ENCODE peak calls at places on chromosomes 11 and 22, in ten cellular contexts. One of them, this sample, is unnamed.

GRCh38 chr22:31363885-31364284 is 17.7 kb upstream of the PATZ1 start:
- DNase-seq in AG04449: no peak
- DNase-seq in sigmoid colon: no peak
- DNase-seq in mesothelial cell of epicardium: no peak
- DNase-seq in activated CD8-positive, alpha-beta T cell treated with anti-CD3 and anti-CD28 coated beads for 36 hours: no peak
- DNase-seq in WTC11: no peak
- DNase-seq in GM10248: no peak
- DNase-seq in fibroblast of mammary gland: no peak
- DNase-seq in endothelial cell: no peak
- DNase-seq in A549: no peak
- DNase-seq in this sample: no peak

GRCh38 chr11:3162410-3163240 is 2.5 kb downstream of the OSBPL5 start:
- DNase-seq in AG04449: no peak
- DNase-seq in sigmoid colon: no peak
- DNase-seq in mesothelial cell of epicardium: peak
- DNase-seq in activated CD8-positive, alpha-beta T cell treated with anti-CD3 and anti-CD28 coated beads for 36 hours: no peak
- DNase-seq in WTC11: peak
- DNase-seq in GM10248: no peak
- DNase-seq in fibroblast of mammary gland: no peak
- DNase-seq in endothelial cell: no peak
- DNase-seq in A549: no peak
- DNase-seq in this sample: no peak

GRCh38 chr11:126113515-126113957 is 50.9 kb upstream of the CDON start:
- DNase-seq in AG04449: peak
- DNase-seq in sigmoid colon: peak
- DNase-seq in mesothelial cell of epicardium: no peak
- DNase-seq in activated CD8-positive, alpha-beta T cell treated with anti-CD3 and anti-CD28 coated beads for 36 hours: no peak
- DNase-seq in WTC11: no peak
- DNase-seq in GM10248: no peak
- DNase-seq in fibroblast of mammary gland: peak
- DNase-seq in endothelial cell: no peak
- DNase-seq in A549: peak
- DNase-seq in this sample: no peak

GRCh38 chr22:36145881-36146280 is 14.7 kb downstream of the APOL3 start:
- DNase-seq in AG04449: no peak
- DNase-seq in sigmoid colon: peak
- DNase-seq in mesothelial cell of epicardium: no peak
- DNase-seq in activated CD8-positive, alpha-beta T cell treated with anti-CD3 and anti-CD28 coated beads for 36 hours: no peak
- DNase-seq in WTC11: no peak
- DNase-seq in GM10248: no peak
- DNase-seq in fibroblast of mammary gland: no peak
- DNase-seq in endothelial cell: no peak
- DNase-seq in A549: no peak
- DNase-seq in this sample: no peak

GRCh38 chr22:46895753-46896152 is 133.3 kb downstream of the TBC1D22A start:
- DNase-seq in AG04449: no peak
- DNase-seq in sigmoid colon: no peak
- DNase-seq in mesothelial cell of epicardium: no peak
- DNase-seq in activated CD8-positive, alpha-beta T cell treated with anti-CD3 and anti-CD28 coated beads for 36 hours: no peak
- DNase-seq in WTC11: no peak
- DNase-seq in GM10248: no peak
- DNase-seq in fibroblast of mammary gland: no peak
- DNase-seq in endothelial cell: no peak
- DNase-seq in A549: no peak
- DNase-seq in this sample: no peak

GRCh38 chr11:71563401-71563800 is 2.0 kb upstream of the KRTAP5-10 start:
- DNase-seq in AG04449: peak
- DNase-seq in sigmoid colon: no peak
- DNase-seq in mesothelial cell of epicardium: no peak
- DNase-seq in activated CD8-positive, alpha-beta T cell treated with anti-CD3 and anti-CD28 coated beads for 36 hours: peak
- DNase-seq in WTC11: peak
- DNase-seq in GM10248: peak
- DNase-seq in fibroblast of mammary gland: peak
- DNase-seq in endothelial cell: peak
- DNase-seq in A549: peak
- DNase-seq in this sample: no peak

GRCh38 chr22:27100789-27101188 is 443.4 kb downstream of the MIAT start:
- DNase-seq in AG04449: no peak
- DNase-seq in sigmoid colon: peak
- DNase-seq in mesothelial cell of epicardium: peak
- DNase-seq in activated CD8-positive, alpha-beta T cell treated with anti-CD3 and anti-CD28 coated beads for 36 hours: no peak
- DNase-seq in WTC11: peak
- DNase-seq in GM10248: no peak
- DNase-seq in fibroblast of mammary gland: no peak
- DNase-seq in endothelial cell: peak
- DNase-seq in A549: no peak
- DNase-seq in this sample: no peak

GRCh38 chr22:20533879-20534265 is 26.5 kb downstream of the MED15 start:
- DNase-seq in AG04449: no peak
- DNase-seq in sigmoid colon: no peak
- DNase-seq in mesothelial cell of epicardium: no peak
- DNase-seq in activated CD8-positive, alpha-beta T cell treated with anti-CD3 and anti-CD28 coated beads for 36 hours: no peak
- DNase-seq in WTC11: no peak
- DNase-seq in GM10248: no peak
- DNase-seq in fibroblast of mammary gland: no peak
- DNase-seq in endothelial cell: no peak
- DNase-seq in A549: no peak
- DNase-seq in this sample: no peak

GRCh38 chr11:10327254-10327653 is 22.4 kb downstream of the ADM start:
- DNase-seq in AG04449: no peak
- DNase-seq in sigmoid colon: no peak
- DNase-seq in mesothelial cell of epicardium: no peak
- DNase-seq in activated CD8-positive, alpha-beta T cell treated with anti-CD3 and anti-CD28 coated beads for 36 hours: no peak
- DNase-seq in WTC11: no peak
- DNase-seq in GM10248: no peak
- DNase-seq in fibroblast of mammary gland: peak
- DNase-seq in endothelial cell: no peak
- DNase-seq in A549: no peak
- DNase-seq in this sample: no peak

GRCh38 chr22:38177926-38178604 is 3.6 kb downstream of the PLA2G6 start:
- DNase-seq in AG04449: no peak
- DNase-seq in sigmoid colon: peak
- DNase-seq in mesothelial cell of epicardium: no peak
- DNase-seq in activated CD8-positive, alpha-beta T cell treated with anti-CD3 and anti-CD28 coated beads for 36 hours: no peak
- DNase-seq in WTC11: no peak
- DNase-seq in GM10248: no peak
- DNase-seq in fibroblast of mammary gland: peak
- DNase-seq in endothelial cell: no peak
- DNase-seq in A549: peak
- DNase-seq in this sample: no peak

GRCh38 chr11:120209750-120210650 is 832 bp upstream of the OAF start:
- DNase-seq in AG04449: no peak
- DNase-seq in sigmoid colon: no peak
- DNase-seq in mesothelial cell of epicardium: no peak
- DNase-seq in activated CD8-positive, alpha-beta T cell treated with anti-CD3 and anti-CD28 coated beads for 36 hours: no peak
- DNase-seq in WTC11: no peak
- DNase-seq in GM10248: peak
- DNase-seq in fibroblast of mammary gland: no peak
- DNase-seq in endothelial cell: no peak
- DNase-seq in A549: no peak
- DNase-seq in this sample: no peak

GRCh38 chr11:2118674-2119073 is 20.5 kb downstream of the IGF2 start:
- DNase-seq in AG04449: no peak
- DNase-seq in sigmoid colon: no peak
- DNase-seq in mesothelial cell of epicardium: no peak
- DNase-seq in activated CD8-positive, alpha-beta T cell treated with anti-CD3 and anti-CD28 coated beads for 36 hours: no peak
- DNase-seq in WTC11: no peak
- DNase-seq in GM10248: no peak
- DNase-seq in fibroblast of mammary gland: no peak
- DNase-seq in endothelial cell: no peak
- DNase-seq in A549: no peak
- DNase-seq in this sample: no peak

GRCh38 chr22:29145321-29146072 is 60.2 kb upstream of the EMID1 start:
- DNase-seq in AG04449: no peak
- DNase-seq in sigmoid colon: peak
- DNase-seq in mesothelial cell of epicardium: no peak
- DNase-seq in activated CD8-positive, alpha-beta T cell treated with anti-CD3 and anti-CD28 coated beads for 36 hours: no peak
- DNase-seq in WTC11: no peak
- DNase-seq in GM10248: no peak
- DNase-seq in fibroblast of mammary gland: no peak
- DNase-seq in endothelial cell: no peak
- DNase-seq in A549: no peak
- DNase-seq in this sample: no peak

GRCh38 chr11:87454246-87454645 is 416.5 kb downstream of the TMEM135 start:
- DNase-seq in AG04449: no peak
- DNase-seq in sigmoid colon: no peak
- DNase-seq in mesothelial cell of epicardium: no peak
- DNase-seq in activated CD8-positive, alpha-beta T cell treated with anti-CD3 and anti-CD28 coated beads for 36 hours: no peak
- DNase-seq in WTC11: no peak
- DNase-seq in GM10248: no peak
- DNase-seq in fibroblast of mammary gland: no peak
- DNase-seq in endothelial cell: no peak
- DNase-seq in A549: no peak
- DNase-seq in this sample: no peak

GRCh38 chr11:7858001-7858400 is 61.3 kb upstream of the OR5P2 start:
- DNase-seq in AG04449: no peak
- DNase-seq in sigmoid colon: no peak
- DNase-seq in mesothelial cell of epicardium: no peak
- DNase-seq in activated CD8-positive, alpha-beta T cell treated with anti-CD3 and anti-CD28 coated beads for 36 hours: no peak
- DNase-seq in WTC11: no peak
- DNase-seq in GM10248: no peak
- DNase-seq in fibroblast of mammary gland: no peak
- DNase-seq in endothelial cell: no peak
- DNase-seq in A549: no peak
- DNase-seq in this sample: no peak

GRCh38 chr11:94433049-94433448 is 31.8 kb upstream of the GPR83 start:
- DNase-seq in AG04449: no peak
- DNase-seq in sigmoid colon: no peak
- DNase-seq in mesothelial cell of epicardium: no peak
- DNase-seq in activated CD8-positive, alpha-beta T cell treated with anti-CD3 and anti-CD28 coated beads for 36 hours: no peak
- DNase-seq in WTC11: no peak
- DNase-seq in GM10248: no peak
- DNase-seq in fibroblast of mammary gland: no peak
- DNase-seq in endothelial cell: no peak
- DNase-seq in A549: no peak
- DNase-seq in this sample: no peak

DNA sequence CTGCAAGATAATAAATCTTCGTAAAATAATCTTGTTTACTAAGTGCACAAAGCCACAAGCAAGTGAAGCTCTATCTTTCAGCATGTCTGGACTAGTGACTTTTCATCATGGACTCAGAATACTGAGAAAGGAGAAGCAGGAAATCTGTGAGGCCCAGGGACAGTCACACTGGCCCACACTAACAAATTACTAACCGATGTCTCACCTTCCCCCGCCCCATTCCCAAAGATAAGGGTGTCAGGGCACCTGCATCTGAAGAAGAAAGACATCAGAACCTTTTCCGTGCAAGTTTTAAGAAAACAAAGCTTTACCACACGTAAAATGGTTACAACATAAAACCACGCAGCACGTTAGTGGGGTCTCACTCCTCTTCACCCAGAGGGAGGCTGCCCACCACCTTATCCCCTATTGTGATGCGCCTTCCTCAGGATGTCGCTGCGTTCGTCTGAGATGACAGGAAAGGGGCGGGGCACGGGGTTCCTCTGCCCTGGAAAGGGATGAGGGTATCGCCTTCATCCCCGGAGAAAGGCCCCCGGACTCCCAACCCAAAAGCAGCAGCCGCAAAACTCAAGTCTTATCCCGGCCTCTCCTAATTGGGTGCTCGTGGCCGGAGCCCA is 603 bp downstream of the BTBD10 start:
- DNase-seq in AG04449: no peak
- DNase-seq in sigmoid colon: peak
- DNase-seq in mesothelial cell of epicardium: peak
- DNase-seq in activated CD8-positive, alpha-beta T cell treated with anti-CD3 and anti-CD28 coated beads for 36 hours: peak
- DNase-seq in WTC11: peak
- DNase-seq in GM10248: peak
- DNase-seq in fibroblast of mammary gland: peak
- DNase-seq in endothelial cell: peak
- DNase-seq in A549: peak
- DNase-seq in this sample: no peak
- TF ChIP-seq CTCF in AG04449: no peak
- TF ChIP-seq CTCF in sigmoid colon: no peak
- TF ChIP-seq CTCF in mesothelial cell of epicardium: no peak
- TF ChIP-seq CTCF in activated CD8-positive, alpha-beta T cell treated with anti-CD3 and anti-CD28 coated beads for 36 hours: no peak
- TF ChIP-seq CTCF in WTC11: no peak
- TF ChIP-seq CTCF in GM10248: no peak
- TF ChIP-seq CTCF in fibroblast of mammary gland: no peak
- TF ChIP-seq CTCF in endothelial cell: no peak
- TF ChIP-seq CTCF in A549: no peak
- TF ChIP-seq CTCF in this sample: no peak

DNA sequence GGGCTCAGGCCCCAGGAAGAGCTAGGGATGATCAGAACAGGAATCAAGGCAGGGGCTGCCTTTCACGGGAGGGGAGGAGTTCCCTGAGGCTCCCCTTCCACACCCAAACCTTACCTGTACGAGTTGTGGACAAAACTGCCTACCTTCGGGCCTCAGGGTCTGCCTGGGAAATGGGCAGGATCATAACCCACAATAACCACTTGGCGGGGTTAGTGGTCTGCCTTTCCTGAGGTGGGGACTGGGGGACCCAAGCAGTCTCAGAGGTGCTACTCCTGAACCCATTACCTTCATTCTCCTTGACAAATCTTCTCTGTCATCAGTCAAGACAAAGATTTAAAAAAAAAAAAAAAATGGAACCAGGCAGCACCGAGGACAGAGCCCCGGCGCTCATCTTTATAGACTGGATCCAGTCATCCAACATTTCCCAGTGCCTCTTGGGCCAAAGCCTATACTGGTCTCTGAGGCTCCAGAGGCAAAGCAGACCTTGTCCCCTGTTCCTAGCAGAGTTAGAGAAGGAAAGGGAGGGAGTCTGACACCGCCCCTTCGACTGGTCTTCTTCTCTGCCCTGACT is 14.2 kb downstream of the P2RY6 start:
- DNase-seq in AG04449: no peak
- DNase-seq in sigmoid colon: no peak
- DNase-seq in mesothelial cell of epicardium: no peak
- DNase-seq in activated CD8-positive, alpha-beta T cell treated with anti-CD3 and anti-CD28 coated beads for 36 hours: no peak
- DNase-seq in WTC11: no peak
- DNase-seq in GM10248: no peak
- DNase-seq in fibroblast of mammary gland: no peak
- DNase-seq in endothelial cell: no peak
- DNase-seq in A549: no peak
- DNase-seq in this sample: no peak
- TF ChIP-seq CTCF in AG04449: no peak
- TF ChIP-seq CTCF in sigmoid colon: no peak
- TF ChIP-seq CTCF in mesothelial cell of epicardium: no peak
- TF ChIP-seq CTCF in activated CD8-positive, alpha-beta T cell treated with anti-CD3 and anti-CD28 coated beads for 36 hours: no peak
- TF ChIP-seq CTCF in WTC11: no peak
- TF ChIP-seq CTCF in GM10248: no peak
- TF ChIP-seq CTCF in fibroblast of mammary gland: no peak
- TF ChIP-seq CTCF in endothelial cell: peak
- TF ChIP-seq CTCF in A549: no peak
- TF ChIP-seq CTCF in this sample: no peak

GRCh38 chr11:45815747-45816146 is 10.8 kb downstream of the SLC35C1 start:
- DNase-seq in AG04449: no peak
- DNase-seq in sigmoid colon: peak
- DNase-seq in mesothelial cell of epicardium: no peak
- DNase-seq in activated CD8-positive, alpha-beta T cell treated with anti-CD3 and anti-CD28 coated beads for 36 hours: no peak
- DNase-seq in WTC11: no peak
- DNase-seq in GM10248: no peak
- DNase-seq in fibroblast of mammary gland: peak
- DNase-seq in endothelial cell: no peak
- DNase-seq in A549: peak
- DNase-seq in this sample: no peak
- TF ChIP-seq CTCF in AG04449: no peak
- TF ChIP-seq CTCF in sigmoid colon: no peak
- TF ChIP-seq CTCF in mesothelial cell of epicardium: no peak
- TF ChIP-seq CTCF in activated CD8-positive, alpha-beta T cell treated with anti-CD3 and anti-CD28 coated beads for 36 hours: no peak
- TF ChIP-seq CTCF in WTC11: no peak
- TF ChIP-seq CTCF in GM10248: no peak
- TF ChIP-seq CTCF in fibroblast of mammary gland: no peak
- TF ChIP-seq CTCF in endothelial cell: no peak
- TF ChIP-seq CTCF in A549: no peak
- TF ChIP-seq CTCF in this sample: no peak

GRCh38 chr11:57662893-57663292 is 5.0 kb upstream of the ZDHHC5 start:
- DNase-seq in AG04449: no peak
- DNase-seq in sigmoid colon: no peak
- DNase-seq in mesothelial cell of epicardium: no peak
- DNase-seq in activated CD8-positive, alpha-beta T cell treated with anti-CD3 and anti-CD28 coated beads for 36 hours: peak
- DNase-seq in WTC11: no peak
- DNase-seq in GM10248: no peak
- DNase-seq in fibroblast of mammary gland: no peak
- DNase-seq in endothelial cell: no peak
- DNase-seq in A549: peak
- DNase-seq in this sample: no peak
- TF ChIP-seq CTCF in AG04449: no peak
- TF ChIP-seq CTCF in sigmoid colon: no peak
- TF ChIP-seq CTCF in mesothelial cell of epicardium: no peak
- TF ChIP-seq CTCF in activated CD8-positive, alpha-beta T cell treated with anti-CD3 and anti-CD28 coated beads for 36 hours: no peak
- TF ChIP-seq CTCF in WTC11: no peak
- TF ChIP-seq CTCF in GM10248: peak
- TF ChIP-seq CTCF in fibroblast of mammary gland: no peak
- TF ChIP-seq CTCF in endothelial cell: no peak
- TF ChIP-seq CTCF in A549: no peak
- TF ChIP-seq CTCF in this sample: no peak

This sample was measured in natural killer cell.